ENCODE peak calls at places on chromosomes 1 and 21, in seven cellular contexts. One of them, this sample, is unnamed.

GRCh38 chr1:168227620-168228019 is 1.8 kb downstream of the SFT2D2 start:
- DNase-seq in uterus: no peak
- DNase-seq in fibroblast of pulmonary artery: no peak
- DNase-seq in psoas muscle: no peak
- DNase-seq in HCT116: no peak
- DNase-seq in CD8-positive, alpha-beta T cell: no peak
- DNase-seq in K562: peak
- DNase-seq in this sample: no peak

GRCh38 chr21:43659136-43660000 is at the start of the genes HSF2BP and RRP1B:
- DNase-seq in fibroblast of pulmonary artery: peak
- DNase-seq in HCT116: peak
- DNase-seq in K562: peak
- DNase-seq in CD8-positive, alpha-beta T cell: peak
- DNase-seq in psoas muscle: peak
- DNase-seq in uterus: peak
- DNase-seq in this sample: peak

GRCh38 chr1:233617025-233617424 is 3.1 kb downstream of the KCNK1 start:
- DNase-seq in CD8-positive, alpha-beta T cell: no peak
- DNase-seq in HCT116: no peak
- DNase-seq in fibroblast of pulmonary artery: no peak
- DNase-seq in psoas muscle: no peak
- DNase-seq in uterus: no peak
- DNase-seq in K562: no peak
- DNase-seq in this sample: no peak

GRCh38 chr1:167561753-167562152 is 8.2 kb upstream of the CREG1 start:
- DNase-seq in psoas muscle: no peak
- DNase-seq in K562: no peak
- DNase-seq in fibroblast of pulmonary artery: no peak
- DNase-seq in uterus: no peak
- DNase-seq in CD8-positive, alpha-beta T cell: no peak
- DNase-seq in HCT116: no peak
- DNase-seq in this sample: no peak

GRCh38 chr1:77539510-77540142 is 142.8 kb downstream of the ZZZ3 start:
- DNase-seq in uterus: no peak
- DNase-seq in fibroblast of pulmonary artery: peak
- DNase-seq in K562: no peak
- DNase-seq in psoas muscle: no peak
- DNase-seq in CD8-positive, alpha-beta T cell: no peak
- DNase-seq in HCT116: no peak
- DNase-seq in this sample: no peak

GRCh38 chr1:34681481-34682451 is 73.1 kb upstream of the GJB5 start:
- DNase-seq in fibroblast of pulmonary artery: peak
- DNase-seq in CD8-positive, alpha-beta T cell: peak
- DNase-seq in uterus: no peak
- DNase-seq in HCT116: peak
- DNase-seq in psoas muscle: no peak
- DNase-seq in K562: peak
- DNase-seq in this sample: peak

GRCh38 chr21:28124541-28124940 is 868.1 kb downstream of the LTN1 start:
- DNase-seq in K562: no peak
- DNase-seq in psoas muscle: no peak
- DNase-seq in uterus: no peak
- DNase-seq in fibroblast of pulmonary artery: no peak
- DNase-seq in CD8-positive, alpha-beta T cell: no peak
- DNase-seq in HCT116: no peak
- DNase-seq in this sample: no peak

GRCh38 chr1:19764848-19765247 is 34.9 kb downstream of the TMCO4 start:
- DNase-seq in psoas muscle: no peak
- DNase-seq in uterus: no peak
- DNase-seq in K562: no peak
- DNase-seq in HCT116: no peak
- DNase-seq in fibroblast of pulmonary artery: no peak
- DNase-seq in CD8-positive, alpha-beta T cell: no peak
- DNase-seq in this sample: no peak

GRCh38 chr1:99548924-99549605 is 96.8 kb upstream of the PALMD start:
- DNase-seq in HCT116: no peak
- DNase-seq in uterus: peak
- DNase-seq in CD8-positive, alpha-beta T cell: no peak
- DNase-seq in psoas muscle: no peak
- DNase-seq in fibroblast of pulmonary artery: peak
- DNase-seq in K562: no peak
- DNase-seq in this sample: no peak

GRCh38 chr21:35984654-35985366 is 75.5 kb downstream of the SETD4 start:
- DNase-seq in K562: no peak
- DNase-seq in HCT116: no peak
- DNase-seq in uterus: no peak
- DNase-seq in CD8-positive, alpha-beta T cell: no peak
- DNase-seq in psoas muscle: no peak
- DNase-seq in fibroblast of pulmonary artery: no peak
- DNase-seq in this sample: no peak

GRCh38 chr1:16266411-16267118 is 29.6 kb upstream of the CPLANE2 start:
- DNase-seq in CD8-positive, alpha-beta T cell: no peak
- DNase-seq in uterus: no peak
- DNase-seq in HCT116: no peak
- DNase-seq in K562: peak
- DNase-seq in fibroblast of pulmonary artery: peak
- DNase-seq in psoas muscle: no peak
- DNase-seq in this sample: no peak

GRCh38 chr1:226512076-226512728 is 36.4 kb upstream of the STUM start:
- DNase-seq in K562: no peak
- DNase-seq in HCT116: no peak
- DNase-seq in fibroblast of pulmonary artery: no peak
- DNase-seq in CD8-positive, alpha-beta T cell: no peak
- DNase-seq in uterus: no peak
- DNase-seq in psoas muscle: no peak
- DNase-seq in this sample: no peak

DNA sequence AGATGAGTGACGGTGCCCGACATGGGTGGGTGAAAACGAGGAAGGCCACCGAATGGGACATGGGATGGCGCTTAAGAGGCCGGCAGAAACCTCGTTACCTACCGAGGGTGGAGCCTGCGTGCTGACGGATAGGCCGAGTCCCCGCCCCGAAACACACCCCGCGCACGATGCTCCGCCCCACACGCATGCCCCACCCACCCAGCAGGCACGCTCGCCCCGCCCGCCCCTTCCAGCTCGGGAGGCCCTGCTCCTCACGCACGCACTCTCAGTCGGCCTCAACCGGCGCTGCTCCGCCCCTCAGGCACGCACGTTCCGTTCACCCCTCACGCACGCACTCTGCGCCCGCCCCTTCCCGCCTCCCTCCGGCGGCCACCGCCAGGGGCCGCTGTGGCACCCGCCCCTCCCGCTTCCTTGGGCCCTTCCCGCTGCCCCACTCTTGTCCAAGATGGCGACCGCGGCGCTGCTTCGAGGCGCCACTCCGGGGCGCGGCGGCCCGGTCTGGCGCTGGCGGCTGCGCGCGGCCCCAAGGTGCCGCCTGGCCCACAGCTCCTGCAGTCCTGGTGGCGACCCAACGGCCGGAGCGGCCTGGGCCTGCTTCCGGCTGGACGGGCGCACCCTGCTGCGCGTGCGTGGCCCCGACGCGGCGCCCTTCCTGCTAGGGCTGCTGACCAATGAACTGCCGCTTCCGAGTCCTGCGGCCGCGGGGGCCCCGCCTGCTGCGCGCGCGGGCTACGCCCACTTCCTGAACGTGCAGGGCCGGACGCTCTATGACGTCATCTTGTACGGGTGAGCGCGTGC is at the start of gene IBA57:
- DNase-seq in HCT116: peak
- DNase-seq in psoas muscle: peak
- DNase-seq in fibroblast of pulmonary artery: peak
- DNase-seq in uterus: peak
- DNase-seq in K562: peak
- DNase-seq in CD8-positive, alpha-beta T cell: peak
- DNase-seq in this sample: peak
- H3K4me3 ChIP-seq in HCT116: peak
- H3K4me3 ChIP-seq in psoas muscle: peak
- H3K4me3 ChIP-seq in fibroblast of pulmonary artery: peak
- H3K4me3 ChIP-seq in uterus: peak
- H3K4me3 ChIP-seq in K562: peak
- H3K4me3 ChIP-seq in CD8-positive, alpha-beta T cell: peak
- H3K4me3 ChIP-seq in this sample: peak

GRCh38 chr1:66270122-66270812 is 263.7 kb upstream of the SGIP1 start:
- DNase-seq in K562: no peak
- DNase-seq in CD8-positive, alpha-beta T cell: no peak
- DNase-seq in uterus: peak
- DNase-seq in psoas muscle: no peak
- DNase-seq in HCT116: no peak
- DNase-seq in fibroblast of pulmonary artery: peak
- DNase-seq in this sample: no peak

GRCh38 chr1:66269222-66269621 is 264.7 kb upstream of the SGIP1 start:
- DNase-seq in K562: no peak
- DNase-seq in fibroblast of pulmonary artery: no peak
- DNase-seq in uterus: no peak
- DNase-seq in psoas muscle: no peak
- DNase-seq in CD8-positive, alpha-beta T cell: no peak
- DNase-seq in HCT116: no peak
- DNase-seq in this sample: no peak

GRCh38 chr1:66273674-66274073 is 260.3 kb upstream of the SGIP1 start:
- DNase-seq in CD8-positive, alpha-beta T cell: no peak
- DNase-seq in fibroblast of pulmonary artery: peak
- DNase-seq in psoas muscle: no peak
- DNase-seq in K562: no peak
- DNase-seq in HCT116: no peak
- DNase-seq in uterus: no peak
- DNase-seq in this sample: no peak

GRCh38 chr1:66271216-66271903 is 262.6 kb upstream of the SGIP1 start:
- DNase-seq in psoas muscle: peak
- DNase-seq in uterus: peak
- DNase-seq in HCT116: peak
- DNase-seq in CD8-positive, alpha-beta T cell: no peak
- DNase-seq in fibroblast of pulmonary artery: peak
- DNase-seq in K562: no peak
- DNase-seq in this sample: no peak

GRCh38 chr1:66271904-66272254 is 262.1 kb upstream of the SGIP1 start:
- DNase-seq in psoas muscle: peak
- DNase-seq in K562: no peak
- DNase-seq in CD8-positive, alpha-beta T cell: no peak
- DNase-seq in fibroblast of pulmonary artery: peak
- DNase-seq in uterus: peak
- DNase-seq in HCT116: no peak
- DNase-seq in this sample: no peak
- H3K4me3 ChIP-seq in psoas muscle: peak
- H3K4me3 ChIP-seq in K562: no peak
- H3K4me3 ChIP-seq in CD8-positive, alpha-beta T cell: no peak
- H3K4me3 ChIP-seq in fibroblast of pulmonary artery: peak
- H3K4me3 ChIP-seq in uterus: no peak
- H3K4me3 ChIP-seq in HCT116: no peak
- H3K4me3 ChIP-seq in this sample: no peak

DNA sequence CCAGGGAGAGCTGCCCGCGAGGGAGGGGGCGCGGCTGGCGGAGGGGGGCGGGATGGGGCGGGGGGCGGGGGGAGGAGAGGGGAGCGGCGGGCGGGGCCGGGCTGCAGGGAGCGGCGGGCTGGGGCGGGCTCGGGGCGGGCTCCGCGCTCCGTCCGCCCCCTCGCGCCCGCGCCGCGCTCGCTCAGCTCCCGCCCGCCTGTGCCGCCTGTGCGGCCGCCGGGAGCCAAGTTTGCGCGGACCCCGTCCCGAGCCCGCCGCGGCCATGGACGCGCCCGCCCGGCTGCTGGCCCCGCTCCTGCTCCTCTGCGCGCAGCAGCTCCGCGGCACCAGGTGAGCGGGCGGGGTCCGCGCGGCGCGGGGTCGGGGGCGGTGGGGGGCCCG is at the start of gene GABRD:
- DNase-seq in fibroblast of pulmonary artery: no peak
- DNase-seq in uterus: no peak
- DNase-seq in K562: peak
- DNase-seq in psoas muscle: no peak
- DNase-seq in CD8-positive, alpha-beta T cell: no peak
- DNase-seq in HCT116: no peak
- DNase-seq in this sample: no peak
- H3K4me3 ChIP-seq in fibroblast of pulmonary artery: no peak
- H3K4me3 ChIP-seq in uterus: no peak
- H3K4me3 ChIP-seq in K562: no peak
- H3K4me3 ChIP-seq in psoas muscle: peak
- H3K4me3 ChIP-seq in CD8-positive, alpha-beta T cell: no peak
- H3K4me3 ChIP-seq in HCT116: peak
- H3K4me3 ChIP-seq in this sample: no peak

GRCh38 chr1:39173119-39173994 is 31.1 kb upstream of the MACF1 start:
- DNase-seq in CD8-positive, alpha-beta T cell: no peak
- DNase-seq in fibroblast of pulmonary artery: no peak
- DNase-seq in psoas muscle: no peak
- DNase-seq in K562: no peak
- DNase-seq in HCT116: no peak
- DNase-seq in uterus: no peak
- DNase-seq in this sample: no peak

GRCh38 chr1:39173995-39174380 is 30.5 kb upstream of the MACF1 start:
- DNase-seq in HCT116: no peak
- DNase-seq in fibroblast of pulmonary artery: no peak
- DNase-seq in K562: no peak
- DNase-seq in CD8-positive, alpha-beta T cell: no peak
- DNase-seq in psoas muscle: no peak
- DNase-seq in uterus: no peak
- DNase-seq in this sample: no peak

GRCh38 chr1:39167632-39168209 is 36.8 kb upstream of the MACF1 start:
- DNase-seq in HCT116: no peak
- DNase-seq in CD8-positive, alpha-beta T cell: no peak
- DNase-seq in fibroblast of pulmonary artery: peak
- DNase-seq in K562: peak
- DNase-seq in psoas muscle: no peak
- DNase-seq in uterus: no peak
- DNase-seq in this sample: no peak

GRCh38 chr1:39168301-39169080 is 36.0 kb upstream of the MACF1 start:
- DNase-seq in K562: no peak
- DNase-seq in HCT116: no peak
- DNase-seq in CD8-positive, alpha-beta T cell: no peak
- DNase-seq in uterus: no peak
- DNase-seq in psoas muscle: no peak
- DNase-seq in fibroblast of pulmonary artery: no peak
- DNase-seq in this sample: no peak

DNA sequence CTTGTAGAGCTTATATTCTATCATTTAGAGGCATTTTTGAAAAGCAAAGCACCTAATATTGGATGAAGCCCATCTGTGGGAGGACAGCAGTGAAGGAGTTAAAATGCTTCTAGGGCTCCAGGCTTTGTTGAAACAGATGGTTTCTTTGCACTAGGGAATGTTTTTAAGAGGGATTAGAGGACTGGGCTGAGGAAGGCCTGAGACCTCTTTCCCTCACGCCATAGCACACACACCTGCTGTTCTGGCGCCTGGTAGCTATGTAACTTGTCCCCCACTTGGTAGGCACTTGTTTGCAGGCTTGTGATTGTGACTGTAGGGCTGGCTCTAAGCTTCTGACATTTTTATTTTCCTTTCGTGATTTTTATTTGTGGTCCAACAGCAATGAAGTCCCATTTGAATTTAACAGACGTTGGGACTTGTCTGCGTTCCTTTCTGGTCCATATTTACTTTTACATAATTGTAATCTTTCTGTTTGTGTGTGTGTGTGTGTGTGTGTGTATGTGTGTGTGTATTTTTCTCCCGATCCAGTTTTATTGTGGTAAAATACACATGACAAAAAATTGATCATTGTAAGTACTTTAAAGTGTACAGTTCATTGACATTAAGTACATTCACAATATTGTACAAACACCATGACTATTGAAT is 33.6 kb upstream of the MACF1 start:
- DNase-seq in K562: no peak
- DNase-seq in uterus: no peak
- DNase-seq in CD8-positive, alpha-beta T cell: no peak
- DNase-seq in fibroblast of pulmonary artery: no peak
- DNase-seq in HCT116: no peak
- DNase-seq in psoas muscle: no peak
- DNase-seq in this sample: no peak
- H3K4me3 ChIP-seq in K562: no peak
- H3K4me3 ChIP-seq in uterus: no peak
- H3K4me3 ChIP-seq in CD8-positive, alpha-beta T cell: no peak
- H3K4me3 ChIP-seq in fibroblast of pulmonary artery: no peak
- H3K4me3 ChIP-seq in HCT116: no peak
- H3K4me3 ChIP-seq in psoas muscle: no peak
- H3K4me3 ChIP-seq in this sample: no peak

GRCh38 chr1:102184477-102184876 is 187.8 kb upstream of the OLFM3 start:
- DNase-seq in psoas muscle: no peak
- DNase-seq in CD8-positive, alpha-beta T cell: no peak
- DNase-seq in HCT116: no peak
- DNase-seq in K562: no peak
- DNase-seq in fibroblast of pulmonary artery: no peak
- DNase-seq in uterus: no peak
- DNase-seq in this sample: no peak
- H3K4me3 ChIP-seq in psoas muscle: no peak
- H3K4me3 ChIP-seq in CD8-positive, alpha-beta T cell: no peak
- H3K4me3 ChIP-seq in HCT116: no peak
- H3K4me3 ChIP-seq in K562: no peak
- H3K4me3 ChIP-seq in fibroblast of pulmonary artery: no peak
- H3K4me3 ChIP-seq in uterus: no peak
- H3K4me3 ChIP-seq in this sample: no peak

This sample was measured in Jurkat, Clone E6-1.